ENCODE peak calls at places on chromosomes 3 and 15, in eight cellular contexts. Y is esophagus squamous epithelium, P is fibroblast of mammary gland, X is GM12865, T is lung, R is cardiac fibroblast, C is skeletal muscle cell, D is psoas muscle. O is an unnamed sample.

GRCh38 chr3:160784853-160785252 is 28.8 kb downstream of the PPM1L start:
- DNase-seq in P (no peak), C (no peak), X (no peak), T (no peak), R (no peak), Y (no peak), D (no peak), O (no peak)

GRCh38 chr3:126956361-126956760 is 26.6 kb upstream of the PLXNA1 start:
- DNase-seq in X (no peak), C (no peak), T (no peak), R (no peak), D (peak; percentile 41), Y (no peak), P (no peak), O (no peak)

GRCh38 chr3:123652346-123652984 is 67.6 kb upstream of the HACD2 start:
- DNase-seq in Y (no peak), R (peak; percentile 80), C (peak; percentile 30), P (peak; percentile 66), X (peak; percentile 56), T (peak; percentile 83), D (peak; percentile 87), O (peak; percentile 83)

GRCh38 chr3:180320631-180321030 is 281.3 kb upstream of the TTC14 start:
- DNase-seq in P (peak; percentile 35), T (no peak), Y (no peak), D (no peak), C (no peak), X (no peak), R (peak; percentile 54), O (no peak)

GRCh38 chr3:197854596-197855343 is 63.7 kb downstream of the LRCH3 start:
- DNase-seq in X (no peak), P (peak; percentile 60), R (peak; percentile 93), D (no peak), Y (no peak), C (peak; percentile 95), T (no peak), O (no peak)

GRCh38 chr3:70861855-70862254 is 549.4 kb upstream of the MDFIC2 start:
- DNase-seq in C (peak; percentile 76), D (no peak), P (peak; percentile 96), T (no peak), R (peak; percentile 90), X (no peak), Y (no peak), O (no peak)

GRCh38 chr3:197083486-197083885 is 53.9 kb upstream of the MELTF start:
- DNase-seq in Y (no peak), T (no peak), R (peak; percentile 92), C (peak; percentile 63), X (no peak), D (peak; percentile 55), P (peak; percentile 90), O (no peak)

GRCh38 chr3:5017953-5018531 is 38.8 kb downstream of the BHLHE40 start:
- DNase-seq in X (no peak), P (peak; percentile 72), D (peak; percentile 84), Y (no peak), C (no peak), T (peak; percentile 64), R (peak; percentile 43), O (peak; percentile 92)

GRCh38 chr3:59808431-59808830 is 758.6 kb upstream of the CFAP20DC start:
- DNase-seq in P (no peak), T (no peak), R (no peak), X (no peak), Y (no peak), C (no peak), D (no peak), O (no peak)

GRCh38 chr3:26963356-26963742 is 340.8 kb downstream of the LRRC3B start:
- DNase-seq in R (peak; percentile 5), C (no peak), D (no peak), T (no peak), X (no peak), Y (no peak), P (no peak), O (no peak)

GRCh38 chr3:71035314-71035713 is 548.2 kb downstream of the FOXP1 start:
- DNase-seq in P (peak; percentile 45), Y (no peak), T (no peak), C (peak; percentile 47), D (no peak), R (peak; percentile 77), X (no peak), O (no peak)

GRCh38 chr3:129888739-129889138 is 4.8 kb downstream of the TMCC1 start:
- DNase-seq in P (peak; percentile 93), R (peak; percentile 93), Y (no peak), T (no peak), X (no peak), D (no peak), C (peak; percentile 82), O (no peak)

GRCh38 chr3:187906416-187906815 is 161.1 kb upstream of the BCL6 start:
- DNase-seq in C (no peak), T (no peak), D (peak; percentile 56), X (no peak), R (no peak), Y (no peak), P (no peak), O (no peak)

GRCh38 chr15:43370310-43370974 is 401 bp downstream of the ZSCAN29 start:
- DNase-seq in C (no peak), R (peak; percentile 35), P (peak; percentile 36), Y (no peak), D (peak; percentile 45), T (peak; percentile 30), X (peak; percentile 17), O (no peak)

GRCh38 chr15:62914461-62915079 is 128.0 kb upstream of the TPM1 start:
- DNase-seq in X (no peak), R (no peak), Y (no peak), P (no peak), D (no peak), T (no peak), C (no peak), O (no peak)

GRCh38 chr3:65729553-65729952 is 309.2 kb downstream of the MAGI1 start:
- DNase-seq in T (no peak), C (peak; percentile 90), Y (no peak), P (peak; percentile 81), D (no peak), R (peak; percentile 78), X (no peak), O (no peak)

GRCh38 chr3:16476636-16477035 is 36.9 kb downstream of the RFTN1 start:
- DNase-seq in T (no peak), C (peak; percentile 94), Y (no peak), D (no peak), R (peak; percentile 93), X (no peak), P (peak; percentile 96), O (no peak)

GRCh38 chr3:43894176-43895049 is 203.7 kb downstream of the ABHD5 start:
- DNase-seq in P (peak; percentile 70), R (peak; percentile 69), X (peak; percentile 70), C (peak; percentile 60), T (no peak), D (peak; percentile 57), Y (no peak), O (no peak)

GRCh38 chr3:160564949-160565441 is 376 bp downstream of the KPNA4 start:
- DNase-seq in Y (no peak), X (peak; percentile 71), C (no peak), D (peak; percentile 87), P (peak; percentile 49), R (peak; percentile 64), T (peak; percentile 69), O (peak; percentile 70)

GRCh38 chr3:7328339-7328738 is 467.4 kb downstream of the GRM7 start:
- DNase-seq in R (no peak), D (no peak), C (no peak), Y (no peak), P (no peak), X (no peak), T (no peak), O (no peak)

DNA sequence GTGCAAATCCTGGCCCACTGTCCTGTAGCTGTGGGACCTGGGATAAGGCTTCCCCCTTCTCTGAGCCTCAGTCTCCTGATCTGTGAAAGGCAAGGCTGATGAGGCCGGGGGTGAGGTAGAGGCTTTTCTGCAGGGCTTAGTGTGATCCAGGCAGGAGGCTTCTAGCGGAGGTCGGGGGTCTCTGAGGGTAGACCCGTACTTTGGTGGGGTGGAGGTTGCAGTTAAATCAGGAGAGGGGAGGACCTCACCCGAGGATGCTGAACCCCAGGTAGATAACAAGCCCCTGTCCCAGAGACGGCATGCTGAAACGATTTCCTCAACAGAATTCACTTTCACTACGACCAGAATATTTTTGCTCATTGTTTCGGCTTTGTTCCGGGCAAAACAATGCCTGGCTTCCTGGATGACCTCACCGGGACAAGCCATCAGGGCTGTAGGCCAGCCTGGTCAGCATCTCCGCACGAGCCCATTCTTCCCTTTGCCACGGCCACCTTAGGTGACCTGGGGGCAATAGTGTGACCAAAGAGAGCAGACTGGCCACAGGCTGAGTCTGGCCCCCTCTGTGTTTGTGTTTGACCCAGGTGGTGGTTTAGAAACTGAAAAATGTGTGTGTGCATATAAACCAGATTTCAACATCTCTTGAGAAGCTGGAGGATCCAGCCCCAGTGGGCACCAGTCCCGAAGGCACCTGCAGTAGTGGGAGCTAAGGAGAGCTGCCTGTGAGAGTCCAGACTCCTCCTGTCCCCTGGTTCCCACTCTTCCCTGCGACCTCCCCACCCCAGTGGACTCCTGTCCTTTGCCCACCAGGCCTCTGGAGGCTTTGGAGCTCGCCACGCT is 33.0 kb downstream of the SLC6A6 start:
- DNase-seq in Y (no peak), X (no peak), T (no peak), C (no peak), R (peak; percentile 65), D (no peak), P (no peak), O (no peak)
- H3K4me3 ChIP-seq in Y (peak overlapping the region; percentile 24), X (no peak overlapping the region), T (no peak overlapping the region), C (no peak overlapping the region), R (no peak overlapping the region), D (no peak overlapping the region), P (no peak overlapping the region), O (no peak overlapping the region)

GRCh38 chr3:81544385-81544784 is 217.1 kb downstream of the GBE1 start:
- DNase-seq in Y (no peak), C (no peak), P (no peak), D (no peak), T (no peak), X (peak; percentile 1), R (no peak), O (no peak)
- H3K4me3 ChIP-seq in Y (no peak overlapping the region), C (no peak overlapping the region), P (no peak overlapping the region), D (no peak overlapping the region), T (no peak overlapping the region), X (no peak overlapping the region), R (no peak overlapping the region), O (no peak overlapping the region)

GRCh38 chr3:33219175-33219487 is 521 bp upstream of the SUSD5 start:
- DNase-seq in C (no peak), X (no peak), P (no peak), R (no peak), Y (no peak), D (no peak), T (no peak), O (no peak)
- H3K4me3 ChIP-seq in C (peak overlapping the region; percentile 60), X (no peak overlapping the region), P (peak overlapping the region; percentile 23), R (peak overlapping the region; percentile 61), Y (peak overlapping the region; percentile 63), D (peak overlapping the region; percentile 60), T (peak overlapping the region; percentile 6), O (peak overlapping the region; percentile 49)

GRCh38 chr3:9878700-9879099 is 1.4 kb downstream of the CIDEC start:
- DNase-seq in T (no peak), C (peak; percentile 88), R (peak; percentile 83), X (no peak), P (peak; percentile 95), Y (no peak), D (no peak), O (no peak)
- H3K4me3 ChIP-seq in T (no peak overlapping the region), C (no peak overlapping the region), R (no peak overlapping the region), X (no peak overlapping the region), P (no peak overlapping the region), Y (no peak overlapping the region), D (no peak overlapping the region), O (no peak overlapping the region)

O was measured in right atrium auricular region.